ENCODE peak calls at places on chromosomes 6 and 20, in seven cellular contexts. O is fibroblast of the aortic adventitia, D is MCF 10A, Z is neural crest cell, R is GM13977, N is fibroblast of mammary gland, T is cardiac muscle cell. M is an unnamed sample.

GRCh38 chr20:35663813-35664543 is 722 bp downstream of the CPNE1 start:
- DNase-seq in O (no peak), D (peak), Z (peak), R (peak), N (peak), T (peak), M (no peak)

GRCh38 chr20:35991142-35991771 is 22.9 kb downstream of the CNBD2 start:
- DNase-seq in O (peak), D (peak), Z (no peak), R (no peak), N (peak), T (peak), M (peak)

GRCh38 chr6:28657756-28658465 is 132.2 kb downstream of the GPX5 start:
- DNase-seq in O (peak), D (peak), Z (peak), R (peak), N (peak), T (peak), M (peak)

GRCh38 chr20:59940956-59941294 is 736 bp downstream of the FAM217B start:
- DNase-seq in O (no peak), D (no peak), Z (no peak), R (no peak), N (no peak), T (no peak), M (no peak)

GRCh38 chr6:105482227-105482839 is 79.5 kb upstream of the PREP start:
- DNase-seq in O (peak), D (no peak), Z (no peak), R (no peak), N (peak), T (peak), M (no peak)

GRCh38 chr6:117326396-117326795 is 61.0 kb downstream of the VGLL2 start:
- DNase-seq in O (no peak), D (no peak), Z (no peak), R (no peak), N (peak), T (no peak), M (peak)

GRCh38 chr6:169669147-169669546 is 32.7 kb downstream of the WDR27 start:
- DNase-seq in O (no peak), D (no peak), Z (no peak), R (no peak), N (no peak), T (no peak), M (no peak)

GRCh38 chr20:19361801-19362200 is 149.4 kb downstream of the SLC24A3 start:
- DNase-seq in O (no peak), D (no peak), Z (no peak), R (no peak), N (no peak), T (no peak), M (no peak)

GRCh38 chr6:107917468-107918375 is 40.3 kb downstream of the SEC63 start:
- DNase-seq in O (no peak), D (peak), Z (peak), R (no peak), N (no peak), T (no peak), M (no peak)

GRCh38 chr6:128557086-128557485 is 36.7 kb upstream of the PTPRK start:
- DNase-seq in O (peak), D (no peak), Z (no peak), R (no peak), N (no peak), T (peak), M (no peak)

GRCh38 chr6:71228461-71229041 is 60.1 kb upstream of the OGFRL1 start:
- DNase-seq in O (peak), D (no peak), Z (no peak), R (no peak), N (no peak), T (peak), M (no peak)

GRCh38 chr6:63897459-63897858 is 261.9 kb downstream of the PHF3 start:
- DNase-seq in O (peak), D (no peak), Z (no peak), R (no peak), N (peak), T (peak), M (peak)

GRCh38 chr6:122144229-122144628 is 255.2 kb upstream of the HSF2 start:
- DNase-seq in O (no peak), D (no peak), Z (no peak), R (no peak), N (no peak), T (no peak), M (no peak)

GRCh38 chr6:152605342-152605741 is 31.8 kb downstream of the SYNE1 start:
- DNase-seq in O (peak), D (no peak), Z (no peak), R (no peak), N (peak), T (peak), M (peak)

GRCh38 chr20:20781029-20781428 is 68.6 kb upstream of the RALGAPA2 start:
- DNase-seq in O (no peak), D (no peak), Z (no peak), R (no peak), N (no peak), T (no peak), M (no peak)

GRCh38 chr6:10621227-10621626 is 73.2 kb downstream of the C6orf52 start:
- DNase-seq in O (no peak), D (no peak), Z (no peak), R (no peak), N (no peak), T (no peak), M (no peak)

GRCh38 chr6:129633529-129633928 is 76.4 kb downstream of the ARHGAP18 start:
- DNase-seq in O (no peak), D (no peak), Z (no peak), R (no peak), N (no peak), T (no peak), M (no peak)

GRCh38 chr20:44706371-44707258 is 8.6 kb upstream of the CCN5 start:
- DNase-seq in O (peak), D (no peak), Z (no peak), R (no peak), N (peak), T (no peak), M (peak)

GRCh38 chr6:115969207-115969929 is 91.3 kb downstream of the FRK start:
- DNase-seq in O (peak), D (no peak), Z (no peak), R (no peak), N (peak), T (peak), M (no peak)

GRCh38 chr20:60481051-60481741 is 523.0 kb downstream of the CDH26 start:
- DNase-seq in O (no peak), D (no peak), Z (no peak), R (no peak), N (no peak), T (no peak), M (no peak)

GRCh38 chr20:8066662-8067061 is 47.1 kb upstream of the TMX4 start:
- DNase-seq in O (no peak), D (no peak), Z (no peak), R (no peak), N (no peak), T (peak), M (no peak)

GRCh38 chr6:124298682-124299081 is 495.0 kb downstream of the NKAIN2 start:
- DNase-seq in O (no peak), D (no peak), Z (no peak), R (no peak), N (no peak), T (no peak), M (no peak)

DNA sequence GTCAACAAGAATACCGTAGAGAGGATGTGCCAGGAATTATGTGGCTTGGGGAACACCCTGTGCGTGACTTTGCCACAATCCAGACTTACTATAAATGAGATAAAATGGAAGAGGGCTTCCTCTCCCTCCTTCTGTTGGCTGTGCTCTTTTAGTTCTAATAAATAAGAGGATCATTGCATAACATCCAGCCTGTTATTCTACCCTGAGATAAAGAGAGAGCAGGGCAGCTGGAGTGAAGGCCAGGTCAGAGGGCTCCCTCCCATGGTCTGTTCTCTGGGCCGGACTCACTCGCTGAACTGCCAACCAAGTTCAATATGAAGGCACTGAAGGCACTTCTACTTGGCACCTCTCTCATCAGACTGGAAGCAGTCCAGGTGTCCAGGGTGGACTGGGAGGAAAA is 91.7 kb downstream of the MTFR2 start:
- DNase-seq in O (peak), D (no peak), Z (no peak), R (no peak), N (no peak), T (peak), M (no peak)
- TF ChIP-seq CTCF in O (no peak), D (no peak), Z (no peak), R (no peak), N (no peak), T (peak), M (no peak)

GRCh38 chr6:35007016-35007415 is 118.0 kb downstream of the ANKS1A start:
- DNase-seq in O (no peak), D (no peak), Z (no peak), R (no peak), N (no peak), T (no peak), M (no peak)
- TF ChIP-seq CTCF in O (no peak), D (no peak), Z (no peak), R (no peak), N (no peak), T (no peak), M (no peak)

GRCh38 chr20:4449977-4450715 is 271.6 kb upstream of the PRND start:
- DNase-seq in O (peak), D (peak), Z (no peak), R (no peak), N (peak), T (peak), M (no peak)
- TF ChIP-seq CTCF in O (peak), D (no peak), Z (peak), R (no peak), N (peak), T (peak), M (peak)

GRCh38 chr6:49457771-49458170 is 5.3 kb downstream of the MMUT start:
- DNase-seq in O (no peak), D (no peak), Z (no peak), R (no peak), N (peak), T (peak), M (no peak)

GRCh38 chr6:49454787-49455709 is 8.0 kb downstream of the MMUT start:
- DNase-seq in O (no peak), D (no peak), Z (no peak), R (no peak), N (no peak), T (no peak), M (no peak)

DNA sequence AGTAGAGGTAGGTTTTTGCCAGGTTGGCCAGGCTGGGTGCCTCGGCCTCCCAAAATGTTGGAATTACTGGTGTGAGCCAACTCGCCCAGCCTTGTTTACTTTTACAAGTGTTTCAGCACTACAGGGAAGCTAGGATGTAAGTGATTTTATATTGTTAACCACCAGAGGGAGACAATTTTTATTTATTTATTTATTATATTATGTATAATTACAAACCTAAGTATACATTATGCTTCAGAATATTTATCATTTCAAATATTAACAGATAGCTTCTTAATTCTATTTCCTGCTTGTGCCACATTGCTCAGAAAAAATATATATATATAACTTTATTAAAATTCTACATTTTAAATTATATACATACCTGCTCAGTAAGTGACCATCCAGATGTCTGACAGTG is 9.8 kb downstream of the MMUT start:
- DNase-seq in O (peak), D (peak), Z (no peak), R (no peak), N (no peak), T (peak), M (no peak)
- TF ChIP-seq CTCF in O (peak), D (peak), Z (peak), R (no peak), N (peak), T (peak), M (peak)

DNA sequence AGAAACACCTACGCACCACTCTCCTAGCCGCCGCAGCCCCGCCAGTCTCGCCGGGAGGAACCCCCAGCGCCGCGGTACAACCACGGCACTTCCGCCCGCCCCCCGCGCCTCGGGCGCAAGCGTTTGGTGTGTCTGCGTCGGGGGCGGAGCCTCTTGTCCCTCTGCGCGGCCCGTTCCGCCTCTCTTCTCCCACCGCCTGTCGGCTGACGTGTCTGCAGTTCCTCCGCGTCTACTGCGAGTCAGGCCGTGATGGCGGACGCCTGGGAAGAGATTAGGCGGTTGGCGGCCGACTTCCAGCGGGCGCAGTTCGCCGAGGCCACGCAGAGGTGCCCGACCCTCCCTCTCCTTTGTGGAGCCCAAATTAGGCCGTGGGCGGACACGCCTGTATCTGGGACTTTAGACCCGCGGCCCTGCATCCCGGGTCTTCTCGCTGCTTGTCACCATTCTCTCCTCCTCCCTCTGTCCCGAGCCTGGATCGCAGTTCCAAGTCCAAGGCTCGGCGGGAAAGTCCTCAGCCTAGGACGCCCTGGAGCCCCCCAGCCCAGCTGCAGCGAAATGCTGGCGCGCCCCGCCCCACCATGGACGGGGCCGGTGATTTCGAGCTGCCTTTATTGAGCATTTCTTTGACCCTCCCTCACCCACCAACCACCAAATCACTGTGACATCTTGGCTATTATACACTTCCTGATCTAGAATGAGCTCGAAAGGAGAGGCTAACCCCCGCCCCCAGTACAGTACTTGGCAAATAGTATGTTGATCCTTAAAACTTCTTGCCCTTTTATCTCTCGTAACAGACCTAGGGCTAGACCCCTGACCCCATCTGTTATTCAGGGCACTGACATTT is at the start of gene UFL1:
- DNase-seq in O (peak), D (peak), Z (peak), R (peak), N (peak), T (peak), M (peak)
- TF ChIP-seq CTCF in O (peak), D (no peak), Z (no peak), R (no peak), N (no peak), T (no peak), M (no peak)